ENCODE peak calls at places on chromosomes 4 and X, in ten cellular contexts. T is left cardiac atrium, S is HFFc6, V is T-helper 2 cell, A is activated T-helper 1 cell treated with Interleukin-2 at 50 U/mL for 16 hours, P is hepatocyte, H is NCI-H510A treated with DMSO at 0.1 percent for 48 hours, B is WTC11, E is WERI-Rb-1, N is stromal cell of bone marrow. M is an unnamed sample.

GRCh38 chr4:56414135-56414675 is 21.2 kb downstream of the PPAT start:
- DNase-seq in T (no peak), S (no peak), V (no peak), A (no peak), P (no peak), H (no peak), B (no peak), E (no peak), N (peak), M (peak)

GRCh38 chr4:111854494-111855087 is 290.7 kb upstream of the FAM241A start:
- DNase-seq in T (no peak), S (peak), V (no peak), A (no peak), P (peak), H (peak), B (no peak), E (peak), N (peak), M (peak)

GRCh38 chr4:176189891-176190795 is 5.2 kb downstream of the SPATA4 start:
- DNase-seq in T (no peak), S (peak), V (no peak), A (no peak), P (no peak), H (no peak), B (no peak), E (no peak), N (no peak), M (no peak)

GRCh38 chr4:74517996-74518395 is 73.1 kb downstream of the AREG start:
- DNase-seq in T (no peak), S (no peak), V (no peak), A (no peak), P (no peak), H (no peak), B (no peak), E (no peak), N (no peak), M (no peak)

GRCh38 chrX:150361777-150362351 is 1.3 kb upstream of the MAMLD1 start:
- DNase-seq in T (peak), S (no peak), V (no peak), A (no peak), P (peak), H (no peak), B (peak), E (peak), N (no peak), M (peak)

GRCh38 chr4:174918058-174918457 is at the start of gene ADAM29:
- DNase-seq in T (no peak), S (no peak), V (no peak), A (no peak), P (no peak), H (no peak), B (no peak), E (no peak), N (no peak), M (no peak)

GRCh38 chrX:109448539-109448938 is 33.3 kb downstream of the GUCY2F start:
- DNase-seq in T (no peak), S (no peak), V (no peak), A (no peak), P (peak), H (no peak), B (no peak), E (no peak), N (no peak), M (no peak)

GRCh38 chrX:44874481-44875184 is 1.6 kb downstream of the KDM6A start:
- DNase-seq in T (peak), S (no peak), V (peak), A (peak), P (peak), H (peak), B (no peak), E (peak), N (no peak), M (peak)

GRCh38 chr4:185468999-185469398 is 2.5 kb downstream of the CCDC110 start:
- DNase-seq in T (no peak), S (no peak), V (no peak), A (no peak), P (no peak), H (no peak), B (no peak), E (no peak), N (no peak), M (no peak)

GRCh38 chrX:84729809-84730208 is 227.6 kb upstream of the HDX start:
- DNase-seq in T (no peak), S (peak), V (no peak), A (no peak), P (peak), H (peak), B (peak), E (peak), N (no peak), M (peak)

GRCh38 chrX:1027680-1028079 is 184.8 kb downstream of the CRLF2 start:
- DNase-seq in T (no peak), S (no peak), V (no peak), A (no peak), P (no peak), H (no peak), B (no peak), E (no peak), N (no peak), M (no peak)

GRCh38 chr4:23728393-23728792 is 161.5 kb downstream of the PPARGC1A start:
- DNase-seq in T (no peak), S (peak), V (no peak), A (no peak), P (no peak), H (no peak), B (no peak), E (no peak), N (peak), M (peak)

GRCh38 chrX:38052096-38052495 is 45.7 kb downstream of the SYTL5 start:
- DNase-seq in T (no peak), S (peak), V (no peak), A (no peak), P (no peak), H (no peak), B (no peak), E (no peak), N (peak), M (peak)

GRCh38 chr4:154407483-154407882 is 84.1 kb downstream of the DCHS2 start:
- DNase-seq in T (no peak), S (no peak), V (no peak), A (no peak), P (no peak), H (no peak), B (no peak), E (no peak), N (no peak), M (no peak)

GRCh38 chrX:68912113-68912980 is 83.5 kb downstream of the EFNB1 start:
- DNase-seq in T (no peak), S (no peak), V (no peak), A (no peak), P (peak), H (no peak), B (peak), E (no peak), N (no peak), M (peak)

GRCh38 chr4:8699063-8699385 is 106.5 kb downstream of the CPZ start:
- DNase-seq in T (no peak), S (no peak), V (no peak), A (no peak), P (no peak), H (no peak), B (no peak), E (no peak), N (no peak), M (no peak)

GRCh38 chr4:150570862-150571261 is 11.1 kb upstream of the MAB21L2 start:
- DNase-seq in T (no peak), S (no peak), V (no peak), A (no peak), P (no peak), H (peak), B (no peak), E (no peak), N (no peak), M (no peak)

GRCh38 chrX:149762696-149763614 is 10.9 kb upstream of the HSFX1 start:
- DNase-seq in T (no peak), S (no peak), V (no peak), A (no peak), P (no peak), H (no peak), B (no peak), E (peak), N (no peak), M (no peak)

GRCh38 chrX:39983715-39984114 is 114.0 kb downstream of the BCOR start:
- DNase-seq in T (no peak), S (no peak), V (no peak), A (no peak), P (no peak), H (peak), B (no peak), E (no peak), N (no peak), M (peak)

GRCh38 chr4:24511371-24512063 is 72.8 kb downstream of the DHX15 start:
- DNase-seq in T (no peak), S (no peak), V (no peak), A (no peak), P (no peak), H (no peak), B (no peak), E (no peak), N (no peak), M (peak)

GRCh38 chr4:1380368-1381151 is 25.7 kb downstream of the NKX1-1 start:
- DNase-seq in T (peak), S (no peak), V (no peak), A (no peak), P (no peak), H (no peak), B (peak), E (peak), N (no peak), M (no peak)

GRCh38 chr4:40916218-40916555 is 166.4 kb downstream of the NSUN7 start:
- DNase-seq in T (peak), S (peak), V (no peak), A (no peak), P (no peak), H (no peak), B (no peak), E (no peak), N (peak), M (peak)

GRCh38 chr4:107258359-107258758 is 222.2 kb upstream of the DKK2 start:
- DNase-seq in T (no peak), S (peak), V (no peak), A (no peak), P (no peak), H (no peak), B (no peak), E (no peak), N (peak), M (peak)

GRCh38 chrX:130171446-130172126 is at the start of gene RAB33A:
- DNase-seq in T (peak), S (no peak), V (peak), A (peak), P (peak), H (peak), B (peak), E (no peak), N (no peak), M (peak)

GRCh38 chr4:83831588-83831987 is 295.7 kb downstream of the GPAT3 start:
- DNase-seq in T (no peak), S (peak), V (no peak), A (no peak), P (no peak), H (no peak), B (no peak), E (no peak), N (peak), M (peak)

GRCh38 chr4:118086334-118086733 is 52.0 kb downstream of the NDST3 start:
- DNase-seq in T (no peak), S (peak), V (no peak), A (no peak), P (no peak), H (no peak), B (no peak), E (no peak), N (peak), M (peak)

GRCh38 chr4:95170176-95170575 is 378.6 kb downstream of the UNC5C start:
- DNase-seq in T (no peak), S (no peak), V (no peak), A (no peak), P (no peak), H (no peak), B (no peak), E (no peak), N (no peak), M (no peak)

GRCh38 chrX:18983711-18984380 is at the start of gene PHKA2:
- DNase-seq in T (peak), S (peak), V (peak), A (no peak), P (peak), H (peak), B (peak), E (peak), N (no peak), M (no peak)

M was measured in fibroblast of lung.